ENCODE peak calls at places on chromosomes 1 and 21, in nine cellular contexts. One of them, this sample, is unnamed.

GRCh38 chr1:48869116-48869893 is 92.6 kb upstream of the BEND5 start:
- DNase-seq in mesothelial cell of epicardium: no peak
- DNase-seq in activated naive CD4-positive, alpha-beta T cell: no peak
- DNase-seq in endothelial cell: no peak
- DNase-seq in Right ventricle myocardium superior: no peak
- DNase-seq in nucleus accumbens: no peak
- DNase-seq in A172: no peak
- DNase-seq in stimulated activated CD8-positive, alpha-beta memory T cell treated with anti-CD3 and anti-CD28 coated beads, Interleukin-7, amount 100 ng/mL, for 1 hour: no peak
- DNase-seq in fibroblast of mammary gland: peak
- DNase-seq in this sample: no peak

GRCh38 chr1:239914827-239915231 is 176.9 kb upstream of the FMN2 start:
- DNase-seq in mesothelial cell of epicardium: no peak
- DNase-seq in activated naive CD4-positive, alpha-beta T cell: no peak
- DNase-seq in endothelial cell: no peak
- DNase-seq in Right ventricle myocardium superior: no peak
- DNase-seq in nucleus accumbens: no peak
- DNase-seq in A172: peak
- DNase-seq in stimulated activated CD8-positive, alpha-beta memory T cell treated with anti-CD3 and anti-CD28 coated beads, Interleukin-7, amount 100 ng/mL, for 1 hour: no peak
- DNase-seq in fibroblast of mammary gland: peak
- DNase-seq in this sample: no peak

GRCh38 chr1:25028910-25029599 is 99.0 kb upstream of the RUNX3 start:
- DNase-seq in mesothelial cell of epicardium: no peak
- DNase-seq in activated naive CD4-positive, alpha-beta T cell: no peak
- DNase-seq in endothelial cell: no peak
- DNase-seq in Right ventricle myocardium superior: no peak
- DNase-seq in nucleus accumbens: no peak
- DNase-seq in A172: no peak
- DNase-seq in stimulated activated CD8-positive, alpha-beta memory T cell treated with anti-CD3 and anti-CD28 coated beads, Interleukin-7, amount 100 ng/mL, for 1 hour: no peak
- DNase-seq in fibroblast of mammary gland: no peak
- DNase-seq in this sample: no peak

GRCh38 chr1:7617826-7618225 is 153.3 kb upstream of the VAMP3 start:
- DNase-seq in mesothelial cell of epicardium: no peak
- DNase-seq in activated naive CD4-positive, alpha-beta T cell: no peak
- DNase-seq in endothelial cell: no peak
- DNase-seq in Right ventricle myocardium superior: no peak
- DNase-seq in nucleus accumbens: no peak
- DNase-seq in A172: no peak
- DNase-seq in stimulated activated CD8-positive, alpha-beta memory T cell treated with anti-CD3 and anti-CD28 coated beads, Interleukin-7, amount 100 ng/mL, for 1 hour: no peak
- DNase-seq in fibroblast of mammary gland: no peak
- DNase-seq in this sample: no peak

GRCh38 chr1:237219751-237220150 is 177.8 kb downstream of the RYR2 start:
- DNase-seq in mesothelial cell of epicardium: no peak
- DNase-seq in activated naive CD4-positive, alpha-beta T cell: no peak
- DNase-seq in endothelial cell: no peak
- DNase-seq in Right ventricle myocardium superior: peak
- DNase-seq in nucleus accumbens: no peak
- DNase-seq in A172: no peak
- DNase-seq in stimulated activated CD8-positive, alpha-beta memory T cell treated with anti-CD3 and anti-CD28 coated beads, Interleukin-7, amount 100 ng/mL, for 1 hour: no peak
- DNase-seq in fibroblast of mammary gland: no peak
- DNase-seq in this sample: no peak

GRCh38 chr1:42403880-42404400 is 23.3 kb downstream of the RIMKLA start:
- DNase-seq in mesothelial cell of epicardium: no peak
- DNase-seq in activated naive CD4-positive, alpha-beta T cell: no peak
- DNase-seq in endothelial cell: no peak
- DNase-seq in Right ventricle myocardium superior: no peak
- DNase-seq in nucleus accumbens: no peak
- DNase-seq in A172: no peak
- DNase-seq in stimulated activated CD8-positive, alpha-beta memory T cell treated with anti-CD3 and anti-CD28 coated beads, Interleukin-7, amount 100 ng/mL, for 1 hour: no peak
- DNase-seq in fibroblast of mammary gland: no peak
- DNase-seq in this sample: no peak

GRCh38 chr1:7388141-7388487 is 383.0 kb upstream of the VAMP3 start:
- DNase-seq in mesothelial cell of epicardium: peak
- DNase-seq in activated naive CD4-positive, alpha-beta T cell: no peak
- DNase-seq in endothelial cell: no peak
- DNase-seq in Right ventricle myocardium superior: peak
- DNase-seq in nucleus accumbens: no peak
- DNase-seq in A172: no peak
- DNase-seq in stimulated activated CD8-positive, alpha-beta memory T cell treated with anti-CD3 and anti-CD28 coated beads, Interleukin-7, amount 100 ng/mL, for 1 hour: no peak
- DNase-seq in fibroblast of mammary gland: no peak
- DNase-seq in this sample: no peak

GRCh38 chr21:42630626-42631025 is 22.8 kb upstream of the PDE9A start:
- DNase-seq in mesothelial cell of epicardium: no peak
- DNase-seq in activated naive CD4-positive, alpha-beta T cell: no peak
- DNase-seq in endothelial cell: no peak
- DNase-seq in Right ventricle myocardium superior: peak
- DNase-seq in nucleus accumbens: no peak
- DNase-seq in A172: no peak
- DNase-seq in stimulated activated CD8-positive, alpha-beta memory T cell treated with anti-CD3 and anti-CD28 coated beads, Interleukin-7, amount 100 ng/mL, for 1 hour: no peak
- DNase-seq in fibroblast of mammary gland: no peak
- DNase-seq in this sample: no peak

GRCh38 chr1:87869563-87869962 is 540.9 kb downstream of the LMO4 start:
- DNase-seq in mesothelial cell of epicardium: no peak
- DNase-seq in activated naive CD4-positive, alpha-beta T cell: no peak
- DNase-seq in endothelial cell: no peak
- DNase-seq in Right ventricle myocardium superior: no peak
- DNase-seq in nucleus accumbens: no peak
- DNase-seq in A172: peak
- DNase-seq in stimulated activated CD8-positive, alpha-beta memory T cell treated with anti-CD3 and anti-CD28 coated beads, Interleukin-7, amount 100 ng/mL, for 1 hour: no peak
- DNase-seq in fibroblast of mammary gland: peak
- DNase-seq in this sample: no peak

GRCh38 chr1:232553809-232554208 is 76.1 kb downstream of the SIPA1L2 start:
- DNase-seq in mesothelial cell of epicardium: no peak
- DNase-seq in activated naive CD4-positive, alpha-beta T cell: no peak
- DNase-seq in endothelial cell: no peak
- DNase-seq in Right ventricle myocardium superior: no peak
- DNase-seq in nucleus accumbens: no peak
- DNase-seq in A172: no peak
- DNase-seq in stimulated activated CD8-positive, alpha-beta memory T cell treated with anti-CD3 and anti-CD28 coated beads, Interleukin-7, amount 100 ng/mL, for 1 hour: no peak
- DNase-seq in fibroblast of mammary gland: peak
- DNase-seq in this sample: no peak

GRCh38 chr21:39430457-39430856 is 15.1 kb downstream of the LCA5L start:
- DNase-seq in mesothelial cell of epicardium: no peak
- DNase-seq in activated naive CD4-positive, alpha-beta T cell: no peak
- DNase-seq in endothelial cell: no peak
- DNase-seq in Right ventricle myocardium superior: no peak
- DNase-seq in nucleus accumbens: no peak
- DNase-seq in A172: no peak
- DNase-seq in stimulated activated CD8-positive, alpha-beta memory T cell treated with anti-CD3 and anti-CD28 coated beads, Interleukin-7, amount 100 ng/mL, for 1 hour: no peak
- DNase-seq in fibroblast of mammary gland: no peak
- DNase-seq in this sample: no peak